ENCODE peak calls at places on chromosomes 4 and X, in five cellular contexts. One of them, this sample, is unnamed.

GRCh38 chrX:122850326-122850725 is 333.8 kb upstream of the GRIA3 start:
- DNase-seq in cardiac fibroblast: no peak
- DNase-seq in mucosa of descending colon: no peak
- DNase-seq in B cell: no peak
- DNase-seq in right atrium auricular region: no peak
- DNase-seq in this sample: no peak

GRCh38 chr4:133593764-133594163 is 444.7 kb downstream of the PCDH10 start:
- DNase-seq in right atrium auricular region: no peak
- DNase-seq in B cell: no peak
- DNase-seq in mucosa of descending colon: no peak
- DNase-seq in cardiac fibroblast: no peak
- DNase-seq in this sample: no peak

GRCh38 chr4:73978886-73979285 is 2.9 kb downstream of the PF4 start:
- DNase-seq in cardiac fibroblast: peak; percentile 85
- DNase-seq in mucosa of descending colon: no peak
- DNase-seq in right atrium auricular region: no peak
- DNase-seq in B cell: no peak
- DNase-seq in this sample: no peak

GRCh38 chrX:41276661-41277506 is 57.1 kb upstream of the DDX3X start:
- DNase-seq in mucosa of descending colon: no peak
- DNase-seq in right atrium auricular region: no peak
- DNase-seq in B cell: peak; percentile 49
- DNase-seq in cardiac fibroblast: no peak
- DNase-seq in this sample: no peak

GRCh38 chr4:64617813-64618212 is 208.6 kb upstream of the TECRL start:
- DNase-seq in B cell: no peak
- DNase-seq in right atrium auricular region: no peak
- DNase-seq in mucosa of descending colon: no peak
- DNase-seq in cardiac fibroblast: no peak
- DNase-seq in this sample: no peak

GRCh38 chr4:72489267-72489666 is 79.8 kb downstream of the ADAMTS3 start:
- DNase-seq in B cell: no peak
- DNase-seq in right atrium auricular region: no peak
- DNase-seq in mucosa of descending colon: no peak
- DNase-seq in cardiac fibroblast: peak; percentile 18
- DNase-seq in this sample: no peak

GRCh38 chrX:47361538-47362511 is 8.6 kb upstream of the ZNF157 start:
- DNase-seq in mucosa of descending colon: peak; percentile 65
- DNase-seq in B cell: peak; percentile 80
- DNase-seq in cardiac fibroblast: peak; percentile 96
- DNase-seq in right atrium auricular region: peak; percentile 86
- DNase-seq in this sample: peak; percentile 74

GRCh38 chr4:10123227-10124101 is 6.9 kb upstream of the WDR1 start:
- DNase-seq in mucosa of descending colon: no peak
- DNase-seq in B cell: no peak
- DNase-seq in right atrium auricular region: no peak
- DNase-seq in cardiac fibroblast: peak; percentile 77
- DNase-seq in this sample: no peak

GRCh38 chrX:154372612-154373022 is 1.8 kb downstream of the FLNA start:
- DNase-seq in mucosa of descending colon: no peak
- DNase-seq in B cell: no peak
- DNase-seq in cardiac fibroblast: no peak
- DNase-seq in right atrium auricular region: no peak
- DNase-seq in this sample: no peak

GRCh38 chr4:78022517-78022916 is 34.6 kb upstream of the FRAS1 start:
- DNase-seq in mucosa of descending colon: no peak
- DNase-seq in cardiac fibroblast: no peak
- DNase-seq in right atrium auricular region: no peak
- DNase-seq in B cell: no peak
- DNase-seq in this sample: no peak

GRCh38 chr4:175413561-175413960 is 398.5 kb downstream of the GPM6A start:
- DNase-seq in B cell: no peak
- DNase-seq in right atrium auricular region: no peak
- DNase-seq in cardiac fibroblast: no peak
- DNase-seq in mucosa of descending colon: no peak
- DNase-seq in this sample: no peak

GRCh38 chrX:37349131-37350033 is at the start of gene PRRG1:
- DNase-seq in cardiac fibroblast: peak; percentile 90
- DNase-seq in right atrium auricular region: peak; percentile 75
- DNase-seq in B cell: no peak
- DNase-seq in mucosa of descending colon: peak; percentile 83
- DNase-seq in this sample: peak; percentile 89

GRCh38 chr4:139300431-139301142 is 718 bp upstream of the NAA15 start:
- DNase-seq in B cell: no peak
- DNase-seq in cardiac fibroblast: peak; percentile 52
- DNase-seq in right atrium auricular region: no peak
- DNase-seq in mucosa of descending colon: no peak
- DNase-seq in this sample: no peak

GRCh38 chrX:39782276-39782675 is 315.5 kb downstream of the BCOR start:
- DNase-seq in mucosa of descending colon: no peak
- DNase-seq in B cell: no peak
- DNase-seq in right atrium auricular region: no peak
- DNase-seq in cardiac fibroblast: no peak
- DNase-seq in this sample: no peak

GRCh38 chr4:3062466-3062865 is 11.9 kb downstream of the HTT-AS start:
- DNase-seq in B cell: no peak
- DNase-seq in right atrium auricular region: peak; percentile 7
- DNase-seq in cardiac fibroblast: peak; percentile 83
- DNase-seq in mucosa of descending colon: no peak
- DNase-seq in this sample: no peak

GRCh38 chr4:145839151-145839550 is 99.5 kb downstream of the ZNF827 start:
- DNase-seq in B cell: no peak
- DNase-seq in cardiac fibroblast: peak; percentile 15
- DNase-seq in mucosa of descending colon: no peak
- DNase-seq in right atrium auricular region: no peak
- DNase-seq in this sample: no peak

DNA sequence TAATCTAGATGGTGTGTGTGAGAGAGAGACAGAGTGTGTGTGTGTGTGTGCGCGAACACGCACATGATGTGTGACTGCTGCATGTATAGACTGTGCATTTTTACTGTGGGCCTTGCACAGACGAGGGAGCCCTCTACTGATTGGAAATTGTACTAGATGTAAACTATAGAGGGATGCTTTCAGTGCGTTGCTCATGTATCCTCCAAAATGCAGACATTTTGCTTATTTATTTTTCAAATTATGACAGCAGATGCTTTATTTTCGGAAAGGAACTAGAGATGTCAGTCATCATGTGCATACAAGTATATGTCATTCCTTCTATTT is 168.4 kb upstream of the GK2 start:
- DNase-seq in right atrium auricular region: no peak
- DNase-seq in B cell: no peak
- DNase-seq in mucosa of descending colon: no peak
- DNase-seq in cardiac fibroblast: peak; percentile 66
- DNase-seq in this sample: no peak
- TF ChIP-seq CTCF in right atrium auricular region: peak; percentile 62
- TF ChIP-seq CTCF in B cell: peak; percentile 26
- TF ChIP-seq CTCF in mucosa of descending colon: no peak
- TF ChIP-seq CTCF in cardiac fibroblast: peak; percentile 61
- TF ChIP-seq CTCF in this sample: peak; percentile 38

DNA sequence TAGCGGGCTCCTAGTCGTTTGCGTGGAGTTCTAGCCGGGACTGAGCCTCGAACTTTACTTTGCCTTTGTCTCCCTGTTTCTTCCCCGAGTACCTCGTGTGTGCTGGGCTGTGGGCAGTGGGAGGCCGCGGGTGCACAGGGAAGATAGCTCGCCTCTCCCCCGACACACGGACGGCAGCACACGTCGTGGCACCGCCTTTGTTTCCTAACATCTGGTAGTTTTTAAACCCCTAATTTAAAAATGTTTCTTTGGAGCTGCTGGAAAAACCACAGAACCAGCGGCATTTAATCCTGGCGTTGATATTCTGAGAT is 866 bp downstream of the RBM46 start:
- DNase-seq in cardiac fibroblast: no peak
- DNase-seq in B cell: no peak
- DNase-seq in mucosa of descending colon: no peak
- DNase-seq in right atrium auricular region: no peak
- DNase-seq in this sample: no peak
- TF ChIP-seq CTCF in cardiac fibroblast: no peak
- TF ChIP-seq CTCF in B cell: no peak
- TF ChIP-seq CTCF in mucosa of descending colon: no peak
- TF ChIP-seq CTCF in right atrium auricular region: no peak
- TF ChIP-seq CTCF in this sample: no peak

GRCh38 chrX:53294024-53294648 is 12.8 kb upstream of the IQSEC2 start:
- DNase-seq in B cell: no peak
- DNase-seq in mucosa of descending colon: no peak
- DNase-seq in cardiac fibroblast: peak; percentile 13
- DNase-seq in right atrium auricular region: no peak
- DNase-seq in this sample: no peak
- TF ChIP-seq CTCF in B cell: no peak
- TF ChIP-seq CTCF in mucosa of descending colon: no peak
- TF ChIP-seq CTCF in cardiac fibroblast: no peak
- TF ChIP-seq CTCF in right atrium auricular region: no peak
- TF ChIP-seq CTCF in this sample: no peak

GRCh38 chr4:102452854-102453253 is 48.3 kb upstream of the NFKB1 start:
- DNase-seq in cardiac fibroblast: no peak
- DNase-seq in B cell: no peak
- DNase-seq in right atrium auricular region: no peak
- DNase-seq in mucosa of descending colon: no peak
- DNase-seq in this sample: no peak

GRCh38 chr4:102451266-102451665 is 49.9 kb upstream of the NFKB1 start:
- DNase-seq in right atrium auricular region: no peak
- DNase-seq in cardiac fibroblast: no peak
- DNase-seq in mucosa of descending colon: no peak
- DNase-seq in B cell: no peak
- DNase-seq in this sample: no peak

GRCh38 chr4:102453827-102454226 is 47.3 kb upstream of the NFKB1 start:
- DNase-seq in cardiac fibroblast: no peak
- DNase-seq in right atrium auricular region: no peak
- DNase-seq in mucosa of descending colon: no peak
- DNase-seq in B cell: no peak
- DNase-seq in this sample: no peak

GRCh38 chr4:102447413-102447812 is 53.7 kb upstream of the NFKB1 start:
- DNase-seq in right atrium auricular region: no peak
- DNase-seq in B cell: no peak
- DNase-seq in cardiac fibroblast: no peak
- DNase-seq in mucosa of descending colon: no peak
- DNase-seq in this sample: no peak

GRCh38 chr4:102449751-102450352 is 51.3 kb upstream of the NFKB1 start:
- DNase-seq in cardiac fibroblast: peak; percentile 80
- DNase-seq in right atrium auricular region: no peak
- DNase-seq in mucosa of descending colon: no peak
- DNase-seq in B cell: peak; percentile 35
- DNase-seq in this sample: no peak
- TF ChIP-seq CTCF in cardiac fibroblast: peak; percentile 60
- TF ChIP-seq CTCF in right atrium auricular region: peak; percentile 74
- TF ChIP-seq CTCF in mucosa of descending colon: peak; percentile 13
- TF ChIP-seq CTCF in B cell: peak; percentile 71
- TF ChIP-seq CTCF in this sample: peak; percentile 69

GRCh38 chr4:30720656-30721352 is 635 bp downstream of the PCDH7 start:
- DNase-seq in mucosa of descending colon: peak; percentile 51
- DNase-seq in B cell: peak; percentile 24
- DNase-seq in cardiac fibroblast: peak; percentile 50
- DNase-seq in right atrium auricular region: no peak
- DNase-seq in this sample: no peak

GRCh38 chr4:30722916-30723270 is 2.7 kb downstream of the PCDH7 start:
- DNase-seq in cardiac fibroblast: no peak
- DNase-seq in B cell: no peak
- DNase-seq in right atrium auricular region: no peak
- DNase-seq in mucosa of descending colon: no peak
- DNase-seq in this sample: no peak

GRCh38 chr4:30720021-30720655 is at the start of gene PCDH7:
- DNase-seq in B cell: peak; percentile 22
- DNase-seq in cardiac fibroblast: peak; percentile 58
- DNase-seq in right atrium auricular region: no peak
- DNase-seq in mucosa of descending colon: no peak
- DNase-seq in this sample: no peak

GRCh38 chr4:30722092-30722915 is 2.1 kb downstream of the PCDH7 start:
- DNase-seq in B cell: peak; percentile 27
- DNase-seq in mucosa of descending colon: peak; percentile 49
- DNase-seq in cardiac fibroblast: no peak
- DNase-seq in right atrium auricular region: no peak
- DNase-seq in this sample: no peak

GRCh38 chr4:30721353-30722091 is 1.4 kb downstream of the PCDH7 start:
- DNase-seq in right atrium auricular region: no peak
- DNase-seq in B cell: peak; percentile 35
- DNase-seq in mucosa of descending colon: peak; percentile 50
- DNase-seq in cardiac fibroblast: peak; percentile 53
- DNase-seq in this sample: peak; percentile 69
- TF ChIP-seq CTCF in right atrium auricular region: no peak
- TF ChIP-seq CTCF in B cell: no peak
- TF ChIP-seq CTCF in mucosa of descending colon: peak; percentile 11
- TF ChIP-seq CTCF in cardiac fibroblast: no peak
- TF ChIP-seq CTCF in this sample: no peak

DNA sequence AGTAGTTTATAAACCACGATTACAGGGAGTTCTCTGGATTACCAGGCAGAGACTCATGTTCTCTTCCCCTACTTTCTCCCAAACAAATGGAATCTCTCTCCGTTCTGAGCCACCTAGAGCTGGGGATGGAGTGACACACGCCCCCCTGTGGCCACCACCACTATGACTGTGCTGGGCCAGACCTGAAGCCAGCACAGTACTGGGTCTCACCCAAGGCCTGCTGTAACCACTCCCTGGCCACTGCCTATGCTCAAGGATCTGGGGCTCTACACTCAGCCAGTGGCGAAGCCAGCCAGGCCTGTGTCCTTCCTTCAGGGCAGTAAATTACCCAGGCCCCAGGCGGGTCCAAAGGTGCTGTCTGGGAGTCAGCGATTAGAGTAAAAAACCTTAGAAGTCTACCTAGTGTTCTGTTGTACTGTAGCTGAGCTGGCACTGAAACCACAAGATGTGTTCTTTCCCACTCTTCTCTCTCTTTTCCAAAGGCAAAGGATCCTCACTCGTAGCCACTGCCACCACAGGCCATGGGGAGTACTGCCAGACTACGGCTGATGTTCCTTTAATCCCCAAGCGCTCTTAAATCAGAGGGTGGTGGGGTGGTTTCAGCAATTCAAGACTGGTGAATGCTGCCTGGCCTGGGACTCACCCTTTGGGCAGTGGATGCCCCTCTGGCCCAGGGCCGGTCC is 412.2 kb upstream of the ARX start:
- DNase-seq in B cell: no peak
- DNase-seq in right atrium auricular region: no peak
- DNase-seq in mucosa of descending colon: peak; percentile 27
- DNase-seq in cardiac fibroblast: no peak
- DNase-seq in this sample: no peak
- TF ChIP-seq CTCF in B cell: no peak
- TF ChIP-seq CTCF in right atrium auricular region: no peak
- TF ChIP-seq CTCF in mucosa of descending colon: no peak
- TF ChIP-seq CTCF in cardiac fibroblast: no peak
- TF ChIP-seq CTCF in this sample: no peak

This sample was measured in upper lobe of right lung.